ENCODE peak calls at places on chromosomes 3 and 15, in six cellular contexts. M, F, O, V, L and J are unnamed samples.
A peak's percentile ranks its signal among the peaks of the same experiment; 100 is the strongest.

GRCh38 chr3:169760479-169760878 is 4.4 kb downstream of the TERC start:
- DNase-seq in M (no peak), F (no peak), O (peak; percentile 83), V (no peak), L (no peak), J (no peak)

GRCh38 chr3:72015463-72015862 is 230.5 kb upstream of the PROK2 start:
- DNase-seq in M (no peak), F (no peak), O (no peak), V (no peak), L (no peak), J (no peak)

GRCh38 chr15:66298803-66299251 is 5.5 kb downstream of the DIS3L start:
- DNase-seq in M (no peak), F (peak; percentile 54), O (no peak), V (no peak), L (no peak), J (no peak)

GRCh38 chr3:49198161-49198560 is 26.8 kb downstream of the KLHDC8B start:
- DNase-seq in M (no peak), F (no peak), O (peak; percentile 28), V (no peak), L (no peak), J (no peak)

GRCh38 chr15:98765610-98766009 is 117.3 kb downstream of the IGF1R start:
- DNase-seq in M (no peak), F (no peak), O (no peak), V (no peak), L (no peak), J (no peak)

GRCh38 chr15:40298216-40298935 is 9.4 kb downstream of the PLCB2 start:
- DNase-seq in M (no peak), F (no peak), O (no peak), V (no peak), L (peak; percentile 66), J (no peak)

GRCh38 chr3:50177346-50177745 is 14.1 kb upstream of the GNAT1 start:
- DNase-seq in M (no peak), F (no peak), O (peak; percentile 4), V (no peak), L (no peak), J (no peak)

GRCh38 chr3:139339219-139339906 is 4.5 kb upstream of the MRPS22 start:
- DNase-seq in M (no peak), F (no peak), O (peak; percentile 19), V (no peak), L (no peak), J (no peak)

GRCh38 chr15:41866872-41867579 is 26.8 kb downstream of the SPTBN5 start:
- DNase-seq in M (no peak), F (no peak), O (no peak), V (no peak), L (peak; percentile 55), J (no peak)

GRCh38 chr3:41364736-41365135 is 165.4 kb downstream of the CTNNB1 start:
- DNase-seq in M (no peak), F (peak; percentile 39), O (no peak), V (no peak), L (no peak), J (no peak)

GRCh38 chr3:54123538-54124196 is 1.3 kb downstream of the CACNA2D3 start:
- DNase-seq in M (no peak), F (peak; percentile 3), O (no peak), V (no peak), L (no peak), J (no peak)

GRCh38 chr3:197256836-197257444 is 41.5 kb downstream of the DLG1 start:
- DNase-seq in M (peak; percentile 57), F (peak; percentile 46), O (peak; percentile 69), V (no peak), L (no peak), J (no peak)

GRCh38 chr3:45917146-45917885 is 25.9 kb upstream of the CXCR6 start:
- DNase-seq in M (no peak), F (peak; percentile 80), O (no peak), V (no peak), L (no peak), J (no peak)

GRCh38 chr15:94844533-94845390 is 613.4 kb downstream of the MCTP2 start:
- DNase-seq in M (no peak), F (peak; percentile 40), O (no peak), V (no peak), L (peak; percentile 67), J (peak; percentile 3)

GRCh38 chr3:194685723-194686413 is at the start of gene FAM43A:
- DNase-seq in M (peak; percentile 69), F (peak; percentile 96), O (peak; percentile 91), V (peak; percentile 77), L (peak; percentile 98), J (peak; percentile 32)

GRCh38 chr15:94280301-94280700 is 48.9 kb downstream of the MCTP2 start:
- DNase-seq in M (no peak), F (no peak), O (no peak), V (no peak), L (no peak), J (no peak)

GRCh38 chr15:99986297-99987118 is 253.3 kb upstream of the LYSMD4 start:
- DNase-seq in M (no peak), F (no peak), O (no peak), V (no peak), L (no peak), J (peak; percentile 38)

GRCh38 chr15:33132722-33133345 is 61.7 kb downstream of the FMN1 start:
- DNase-seq in M (no peak), F (peak; percentile 84), O (peak; percentile 74), V (no peak), L (no peak), J (no peak)

GRCh38 chr3:149371001-149371722 is 6.3 kb downstream of the TM4SF1 start:
- DNase-seq in M (no peak), F (no peak), O (peak; percentile 69), V (no peak), L (no peak), J (no peak)

GRCh38 chr3:141280086-141280485 is 48.5 kb downstream of the PXYLP1 start:
- DNase-seq in M (no peak), F (no peak), O (peak; percentile 23), V (no peak), L (no peak), J (no peak)

GRCh38 chr3:76456322-76456721 is 583.6 kb upstream of the ROBO2 start:
- DNase-seq in M (no peak), F (no peak), O (no peak), V (no peak), L (no peak), J (no peak)

GRCh38 chr15:91853968-91854943 is 748 bp downstream of the SLCO3A1 start:
- DNase-seq in M (peak; percentile 43), F (peak; percentile 69), O (peak; percentile 6), V (no peak), L (peak; percentile 84), J (peak; percentile 21)

GRCh38 chr15:56587686-56588085 is 122.7 kb upstream of the MNS1 start:
- DNase-seq in M (no peak), F (no peak), O (peak; percentile 6), V (no peak), L (no peak), J (no peak)

GRCh38 chr3:184354121-184354728 is 7.2 kb downstream of the CLCN2 start:
- DNase-seq in M (peak; percentile 62), F (peak; percentile 39), O (no peak), V (peak; percentile 57), L (peak; percentile 81), J (no peak)

GRCh38 chr15:57018151-57018550 is 99.7 kb downstream of the TCF12 start:
- DNase-seq in M (no peak), F (no peak), O (peak; percentile 31), V (no peak), L (no peak), J (no peak)

GRCh38 chr15:99435138-99435695 is 130.6 kb upstream of the MEF2A start:
- DNase-seq in M (no peak), F (no peak), O (no peak), V (peak; percentile 30), L (no peak), J (no peak)

GRCh38 chr3:8984081-8984480 is 20.8 kb upstream of the RAD18 start:
- DNase-seq in M (no peak), F (no peak), O (no peak), V (no peak), L (no peak), J (no peak)

GRCh38 chr3:17257269-17257668 is 372.5 kb downstream of the PLCL2 start:
- DNase-seq in M (no peak), F (no peak), O (no peak), V (no peak), L (no peak), J (no peak)

GRCh38 chr3:194397757-194398312 is 1.2 kb downstream of the GP5 start:
- DNase-seq in M (peak; percentile 26), F (peak; percentile 35), O (no peak), V (no peak), L (no peak), J (no peak)

GRCh38 chr3:54710954-54711353 is 216.9 kb downstream of the LRTM1 start:
- DNase-seq in M (no peak), F (peak; percentile 62), O (no peak), V (no peak), L (no peak), J (no peak)

GRCh38 chr3:88034876-88035275 is 23.9 kb downstream of the CGGBP1 start:
- DNase-seq in M (no peak), F (no peak), O (no peak), V (no peak), L (no peak), J (no peak)

GRCh38 chr15:35746121-35746520 is 200.2 kb upstream of the DPH6 start:
- DNase-seq in M (no peak), F (no peak), O (peak; percentile 66), V (no peak), L (no peak), J (no peak)

GRCh38 chr3:150407051-150407817 is 864 bp upstream of the TSC22D2 start:
- DNase-seq in M (no peak), F (no peak), O (peak; percentile 88), V (no peak), L (no peak), J (no peak)

GRCh38 chr3:123534264-123534663 is 50.6 kb downstream of the HACD2 start:
- DNase-seq in M (no peak), F (no peak), O (no peak), V (no peak), L (no peak), J (no peak)

GRCh38 chr3:149441662-149442442 is 32.6 kb upstream of the TM4SF4 start:
- DNase-seq in M (no peak), F (no peak), O (no peak), V (no peak), L (no peak), J (no peak)

GRCh38 chr15:74127255-74127953 is 3.0 kb upstream of the ISLR2 start:
- DNase-seq in M (peak; percentile 86), F (peak; percentile 91), O (peak; percentile 76), V (peak; percentile 83), L (peak; percentile 97), J (peak; percentile 56)

GRCh38 chr3:127741690-127742089 is 68.9 kb downstream of the ABTB1 start:
- DNase-seq in M (no peak), F (no peak), O (no peak), V (no peak), L (no peak), J (no peak)

GRCh38 chr3:18988619-18989229 is 159.6 kb upstream of the KCNH8 start:
- DNase-seq in M (peak; percentile 46), F (peak; percentile 70), O (peak; percentile 23), V (no peak), L (no peak), J (no peak)